ENCODE peak calls at places on chromosomes 12 and 14, in four cellular contexts. V, N, C and Z are unnamed samples. For H3K79me2, the result is how much of the 10 kb centered on the place peaks cover.

GRCh38 chr14:98893675-98894074 is 378.3 kb downstream of the BCL11B start:
- DNase-seq in V (no peak), N (no peak), C (no peak), Z (no peak)

GRCh38 chr12:71236133-71236660 is 78.4 kb upstream of the TSPAN8 start:
- DNase-seq in V (peak), N (no peak), C (peak), Z (no peak)

GRCh38 chr14:77825895-77826519 is 26.1 kb downstream of the ADCK1 start:
- DNase-seq in V (no peak), N (no peak), C (no peak), Z (no peak)

GRCh38 chr14:21025374-21026151 is 702 bp upstream of the NDRG2 start:
- DNase-seq in V (peak), N (peak), C (no peak), Z (peak)

GRCh38 chr12:124248862-124249825 is 45.7 kb upstream of the RFLNA start:
- DNase-seq in V (no peak), N (no peak), C (no peak), Z (no peak)

GRCh38 chr12:48815281-48816110 is 2.8 kb upstream of the CACNB3 start:
- DNase-seq in V (peak), N (peak), C (peak), Z (no peak)

GRCh38 chr14:104011824-104012517 is 69.6 kb upstream of the RD3L start:
- DNase-seq in V (no peak), N (no peak), C (no peak), Z (no peak)

GRCh38 chr14:73824116-73824515 is 27.5 kb upstream of the PTGR2 start:
- DNase-seq in V (no peak), N (no peak), C (no peak), Z (no peak)

GRCh38 chr12:53082637-53083036 is 3.4 kb upstream of the SPRYD3 start:
- DNase-seq in V (no peak), N (no peak), C (no peak), Z (no peak)

GRCh38 chr12:83827193-83827592 is 1085.4 kb downstream of the SLC6A15 start:
- DNase-seq in V (no peak), N (no peak), C (no peak), Z (no peak)

GRCh38 chr12:51118706-51119105 is 35.3 kb upstream of the CSRNP2 start:
- DNase-seq in V (no peak), N (peak), C (no peak), Z (no peak)

GRCh38 chr14:58955294-58955821 is 233.1 kb upstream of the DAAM1 start:
- DNase-seq in V (no peak), N (peak), C (no peak), Z (no peak)

GRCh38 chr14:61381589-61381988 is 60.2 kb downstream of the PRKCH start:
- DNase-seq in V (no peak), N (no peak), C (no peak), Z (no peak)

GRCh38 chr12:93176166-93176565 is 201.6 kb upstream of the NUDT4 start:
- DNase-seq in V (no peak), N (no peak), C (no peak), Z (no peak)

GRCh38 chr12:46963977-46964376 is 115.4 kb upstream of the PCED1B start:
- DNase-seq in V (no peak), N (no peak), C (no peak), Z (no peak)

GRCh38 chr14:69320581-69321365 is 60.8 kb downstream of the GALNT16 start:
- DNase-seq in V (no peak), N (no peak), C (no peak), Z (no peak)

GRCh38 chr12:64682572-64683277 is 72.4 kb downstream of the RASSF3 start:
- DNase-seq in V (peak), N (peak), C (no peak), Z (no peak)
- H3K79me2 ChIP-seq in V (under half), N (under half), C (under half), Z (half or more)

GRCh38 chr14:93295541-93296220 is 37.2 kb downstream of the BTBD7 start:
- DNase-seq in V (peak), N (no peak), C (no peak), Z (no peak)

GRCh38 chr14:93301821-93302447 is 30.9 kb downstream of the BTBD7 start:
- DNase-seq in V (no peak), N (peak), C (no peak), Z (no peak)

GRCh38 chr14:93302688-93303581 is 29.9 kb downstream of the BTBD7 start:
- DNase-seq in V (no peak), N (no peak), C (no peak), Z (no peak)

GRCh38 chr14:93303659-93304058 is 29.2 kb downstream of the BTBD7 start:
- DNase-seq in V (no peak), N (no peak), C (no peak), Z (no peak)

GRCh38 chr14:93299831-93300230 is 33.0 kb downstream of the BTBD7 start:
- DNase-seq in V (no peak), N (peak), C (no peak), Z (no peak)
- H3K79me2 ChIP-seq in V (half or more), N (half or more), C (half or more), Z (half or more)

GRCh38 chr14:105445290-105445689 is 25.7 kb downstream of the MTA1 start:
- DNase-seq in V (no peak), N (no peak), C (no peak), Z (no peak)
- H3K79me2 ChIP-seq in V (under half), N (under half), C (under half), Z (under half)

GRCh38 chr14:57262117-57262516 is 6.6 kb downstream of the EXOC5 start:
- DNase-seq in V (no peak), N (no peak), C (no peak), Z (no peak)
- H3K79me2 ChIP-seq in V (half or more), N (half or more), C (half or more), Z (half or more)

GRCh38 chr12:22396253-22396652 is 61.7 kb upstream of the ST8SIA1 start:
- DNase-seq in V (no peak), N (no peak), C (peak), Z (no peak)

GRCh38 chr12:22395666-22396065 is 61.2 kb upstream of the ST8SIA1 start:
- DNase-seq in V (no peak), N (no peak), C (no peak), Z (no peak)

GRCh38 chr12:22396735-22397134 is 62.2 kb upstream of the ST8SIA1 start:
- DNase-seq in V (no peak), N (no peak), C (no peak), Z (no peak)

GRCh38 chr12:22399464-22399863 is 65.0 kb upstream of the ST8SIA1 start:
- DNase-seq in V (no peak), N (no peak), C (no peak), Z (no peak)
- H3K79me2 ChIP-seq in V (under half), N (under half), C (under half), Z (under half)

GRCh38 chr12:89695100-89695499 is 13.5 kb downstream of the ATP2B1 start:
- DNase-seq in V (no peak), N (no peak), C (no peak), Z (no peak)
- H3K79me2 ChIP-seq in V (under half), N (half or more), C (half or more), Z (half or more)